ENCODE peak calls at places on chromosomes 11 and 22, in nine cellular contexts. F is IMR-90, U is BJ, B is H1, R is BE2C, H is colonic mucosa, A is fibroblast of lung, W is aorta, C is mesendoderm. G is an unnamed sample. For H3K36me3, the result is how much of the 10 kb centered on the place peaks cover.

GRCh38 chr11:6438979-6439571 is 1.7 kb downstream of the HPX start:
- DNase-seq in F (peak), U (no peak), B (no peak), R (peak), H (peak), A (peak), W (peak), C (peak), G (no peak)

GRCh38 chr11:91104237-91104636 is 881.4 kb upstream of the CHORDC1 start:
- DNase-seq in F (peak), U (peak), B (no peak), R (no peak), H (no peak), A (peak), W (no peak), C (peak), G (no peak)

GRCh38 chr11:128453444-128454336 is 133.7 kb downstream of the ETS1 start:
- DNase-seq in F (peak), U (peak), B (no peak), R (no peak), H (peak), A (peak), W (peak), C (no peak), G (peak)

GRCh38 chr11:21520244-21520643 is 672.6 kb upstream of the ANO5 start:
- DNase-seq in F (no peak), U (no peak), B (no peak), R (no peak), H (no peak), A (no peak), W (no peak), C (no peak), G (no peak)

GRCh38 chr22:42399315-42400271 is 32.6 kb downstream of the NFAM1 start:
- DNase-seq in F (no peak), U (no peak), B (no peak), R (peak), H (peak), A (no peak), W (no peak), C (peak), G (peak)

GRCh38 chr11:69320326-69320725 is 26.4 kb downstream of the MYEOV start:
- DNase-seq in F (no peak), U (no peak), B (no peak), R (no peak), H (no peak), A (no peak), W (no peak), C (no peak), G (peak)

GRCh38 chr11:1162153-1162497 is 4.4 kb downstream of the MUC5AC start:
- DNase-seq in F (no peak), U (no peak), B (no peak), R (no peak), H (no peak), A (no peak), W (no peak), C (no peak), G (no peak)

GRCh38 chr11:79092791-79093313 is 348.0 kb downstream of the TENM4 start:
- DNase-seq in F (peak), U (peak), B (no peak), R (peak), H (no peak), A (peak), W (peak), C (peak), G (no peak)

GRCh38 chr11:70467196-70468085 is 69.1 kb downstream of the CTTN start:
- DNase-seq in F (peak), U (no peak), B (no peak), R (peak), H (peak), A (peak), W (peak), C (peak), G (no peak)

GRCh38 chr22:22203048-22203971 is 41.3 kb upstream of the VPREB1 start:
- DNase-seq in F (no peak), U (no peak), B (no peak), R (no peak), H (no peak), A (no peak), W (no peak), C (no peak), G (no peak)

GRCh38 chr11:74462009-74462408 is 5.3 kb downstream of the KCNE3 start:
- DNase-seq in F (no peak), U (no peak), B (no peak), R (peak), H (peak), A (peak), W (peak), C (peak), G (peak)

GRCh38 chr11:96715208-96715607 is 325.4 kb downstream of the JRKL start:
- DNase-seq in F (no peak), U (no peak), B (no peak), R (no peak), H (no peak), A (peak), W (no peak), C (no peak), G (no peak)

GRCh38 chr22:32842486-32842885 is 41.0 kb downstream of the TIMP3 start:
- DNase-seq in F (peak), U (no peak), B (no peak), R (no peak), H (no peak), A (no peak), W (no peak), C (no peak), G (no peak)

GRCh38 chr11:79182794-79183193 is 258.0 kb downstream of the TENM4 start:
- DNase-seq in F (peak), U (peak), B (no peak), R (no peak), H (no peak), A (peak), W (no peak), C (no peak), G (no peak)

GRCh38 chr11:103220133-103220532 is 110.9 kb downstream of the DYNC2H1 start:
- DNase-seq in F (no peak), U (no peak), B (no peak), R (no peak), H (no peak), A (no peak), W (no peak), C (no peak), G (no peak)

GRCh38 chr11:76495017-76495416 is 50.2 kb downstream of the EMSY start:
- DNase-seq in F (no peak), U (no peak), B (no peak), R (no peak), H (no peak), A (no peak), W (no peak), C (no peak), G (no peak)

GRCh38 chr11:76493626-76494539 is 49.1 kb downstream of the EMSY start:
- DNase-seq in F (no peak), U (no peak), B (no peak), R (no peak), H (peak), A (no peak), W (no peak), C (no peak), G (no peak)

GRCh38 chr11:76493040-76493439 is 48.2 kb downstream of the EMSY start:
- DNase-seq in F (no peak), U (no peak), B (no peak), R (no peak), H (no peak), A (no peak), W (no peak), C (no peak), G (no peak)

GRCh38 chr11:76491644-76492043 is 46.8 kb downstream of the EMSY start:
- DNase-seq in F (no peak), U (no peak), B (no peak), R (no peak), H (no peak), A (no peak), W (no peak), C (peak), G (no peak)

DNA sequence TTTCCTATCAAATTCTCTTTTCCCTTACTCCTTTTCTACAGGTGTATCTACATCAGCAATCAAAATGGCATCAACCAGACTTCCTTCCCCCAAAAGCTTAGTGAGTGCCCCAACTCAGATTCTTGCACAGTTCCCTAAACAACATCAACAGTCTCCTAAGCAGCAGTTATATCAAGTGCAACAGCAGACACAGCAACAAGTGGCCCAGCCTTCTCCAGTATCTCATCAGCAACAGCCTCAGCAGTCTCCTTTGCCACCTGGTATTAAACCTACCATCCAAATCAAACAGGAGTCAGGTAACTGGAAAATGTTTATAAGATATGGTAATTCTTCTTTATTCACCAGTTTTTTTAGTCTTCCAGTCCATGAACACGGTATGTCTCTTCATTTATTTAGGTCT is 51.4 kb downstream of the EMSY start:
- DNase-seq in F (no peak), U (no peak), B (no peak), R (no peak), H (no peak), A (no peak), W (no peak), C (no peak), G (no peak)
- H3K36me3 ChIP-seq in F (under half), U (under half), B (under half), R (under half), H (under half), A (under half), W (under half), C (under half), G (under half)

DNA sequence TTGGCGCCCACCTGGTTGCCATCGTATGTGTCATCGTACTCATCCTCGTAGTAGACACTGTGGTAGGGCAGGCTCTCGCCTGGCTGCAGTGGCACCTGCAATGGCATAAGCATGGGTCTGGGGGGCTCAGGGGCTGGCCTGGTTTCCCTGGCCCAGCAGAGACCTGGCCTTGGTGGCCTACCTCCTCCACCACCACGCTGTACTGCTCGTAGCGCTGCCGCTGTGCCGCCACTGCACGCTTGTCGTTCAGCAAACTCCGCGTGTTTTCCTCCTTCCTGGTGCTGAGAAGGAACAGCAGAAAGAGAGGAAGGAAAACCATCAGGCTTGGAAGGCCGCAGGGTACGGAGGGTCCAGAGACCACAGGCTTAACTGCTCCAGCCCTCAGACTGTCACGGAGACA is 26.2 kb downstream of the UQCR10 start:
- DNase-seq in F (no peak), U (no peak), B (no peak), R (no peak), H (no peak), A (no peak), W (no peak), C (no peak), G (no peak)
- H3K4me3 ChIP-seq in F (no peak), U (no peak), B (no peak), R (no peak), H (no peak), A (no peak), W (no peak), C (no peak), G (no peak)

GRCh38 chr11:65125197-65126056 is 3.3 kb downstream of the MRPL49 start:
- DNase-seq in F (no peak), U (no peak), B (no peak), R (no peak), H (no peak), A (no peak), W (no peak), C (no peak), G (no peak)
- H3K36me3 ChIP-seq in F (half or more), U (under half), B (half or more), R (under half), H (under half), A (under half), W (under half), C (under half), G (under half)

GRCh38 chr11:7621554-7621953 is 51.7 kb downstream of the CYB5R2 start:
- DNase-seq in F (no peak), U (no peak), B (no peak), R (no peak), H (no peak), A (no peak), W (no peak), C (no peak), G (no peak)
- H3K4me3 ChIP-seq in F (no peak), U (no peak), B (no peak), R (no peak), H (no peak), A (no peak), W (no peak), C (no peak), G (no peak)

GRCh38 chr22:38724926-38725571 is 19.3 kb downstream of the GTPBP1 start:
- DNase-seq in F (peak), U (no peak), B (no peak), R (peak), H (no peak), A (peak), W (peak), C (peak), G (no peak)
- H3K36me3 ChIP-seq in F (half or more), U (half or more), B (half or more), R (half or more), H (half or more), A (under half), W (under half), C (under half), G (half or more)

DNA sequence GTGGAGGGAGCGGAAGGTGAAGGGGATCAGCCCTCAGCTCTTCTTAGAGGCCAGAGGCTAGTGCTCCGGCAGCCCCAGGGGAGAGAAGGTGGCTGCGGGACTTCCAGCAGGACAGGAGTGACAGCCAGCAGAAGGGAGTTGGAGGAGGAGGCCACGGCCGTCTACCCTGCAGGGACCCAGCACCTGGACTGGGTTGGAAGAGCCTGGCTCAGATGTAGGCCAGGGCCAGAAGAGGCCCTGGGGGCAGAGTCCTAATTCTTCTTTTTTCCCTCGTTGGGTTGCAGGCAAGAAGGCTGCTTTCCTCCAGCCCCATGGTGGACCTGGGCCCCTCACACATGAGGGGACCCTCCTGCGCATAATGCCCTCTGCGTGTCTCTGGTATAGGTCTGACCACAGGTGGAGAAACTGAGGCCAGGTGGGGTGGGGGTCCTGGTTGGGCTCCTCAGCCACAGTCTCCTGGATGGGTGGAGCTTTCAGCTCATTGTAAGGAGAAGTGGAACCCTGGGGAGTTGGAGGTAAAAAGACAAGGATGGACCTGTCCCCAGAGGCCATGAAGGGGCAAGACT is 2.3 kb upstream of the MCAM start:
- DNase-seq in F (no peak), U (no peak), B (no peak), R (no peak), H (no peak), A (no peak), W (no peak), C (no peak), G (no peak)
- H3K4me3 ChIP-seq in F (no peak), U (no peak), B (no peak), R (no peak), H (no peak), A (no peak), W (no peak), C (no peak), G (no peak)

GRCh38 chr22:37957232-37957631 is 3.7 kb downstream of the POLR2F start:
- DNase-seq in F (no peak), U (no peak), B (no peak), R (no peak), H (no peak), A (no peak), W (no peak), C (no peak), G (no peak)
- H3K36me3 ChIP-seq in F (under half), U (under half), B (under half), R (half or more), H (under half), A (under half), W (under half), C (under half), G (under half)

DNA sequence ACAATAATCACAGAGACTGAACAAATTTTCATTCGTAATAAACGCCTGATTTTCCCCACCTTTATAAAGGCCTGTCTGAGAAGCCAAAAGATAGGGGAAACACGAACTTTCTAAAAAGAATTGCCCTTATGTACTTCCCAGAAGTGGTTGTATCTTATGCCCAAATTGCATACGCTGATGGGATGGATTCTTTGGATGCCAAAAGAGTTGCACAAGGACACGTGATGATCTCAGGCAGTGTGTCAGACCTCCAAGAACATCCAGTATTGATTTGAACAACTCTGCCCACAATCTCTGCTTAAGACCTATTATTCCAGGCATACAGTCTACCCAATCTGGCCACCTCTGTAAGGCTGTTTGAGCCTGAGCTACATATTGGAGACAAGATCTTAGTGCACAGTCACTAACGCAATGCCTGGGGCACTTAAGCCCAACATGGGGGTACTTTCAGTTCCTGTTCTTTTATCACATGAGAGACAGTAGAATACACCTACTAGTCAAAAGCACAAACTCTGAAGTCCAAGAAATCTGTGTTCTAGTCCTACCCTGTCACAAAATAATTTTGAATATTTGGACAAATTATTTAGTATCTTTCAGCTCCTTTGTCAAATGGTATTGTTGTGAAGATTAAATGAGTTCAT is 38.9 kb downstream of the OR10A6 start:
- DNase-seq in F (peak), U (peak), B (no peak), R (no peak), H (no peak), A (peak), W (no peak), C (peak), G (no peak)
- H3K4me3 ChIP-seq in F (no peak), U (no peak), B (no peak), R (no peak), H (no peak), A (peak), W (no peak), C (no peak), G (no peak)

DNA sequence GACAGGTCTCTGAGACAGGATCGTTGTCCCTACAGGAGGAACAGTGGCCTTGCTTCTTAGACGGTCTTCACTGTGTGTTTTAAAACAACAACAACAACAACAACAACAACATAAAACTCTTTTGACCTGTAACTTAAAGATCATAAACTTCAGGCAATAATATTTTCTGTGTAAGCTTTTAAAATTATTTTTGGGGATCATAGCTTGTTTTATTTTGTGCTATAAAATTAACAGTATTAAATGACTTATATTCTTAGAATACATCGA is 13.8 kb upstream of the AIFM3 start:
- DNase-seq in F (no peak), U (no peak), B (no peak), R (no peak), H (no peak), A (no peak), W (no peak), C (no peak), G (no peak)
- H3K36me3 ChIP-seq in F (under half), U (under half), B (under half), R (half or more), H (under half), A (under half), W (under half), C (under half), G (under half)